ENCODE peak calls at places on chromosome 5, in eight cellular contexts. Q is anterior cingulate cortex; Z is lung; E is GM19239; H is stimulated activated CD4-positive, alpha-beta T cell treated with anti-CD3 and anti-CD28 coated beads, Interleukin-4, amount 100 ng/mL, for 24 hours; F is hypothalamus; Y is GM13976; T is cardiac muscle cell. K is an unnamed sample.

GRCh38 chr5:33166522-33166921 is 274.2 kb upstream of the TARS1 start:
- DNase-seq in Q (no peak), Z (no peak), E (no peak), H (no peak), F (no peak), Y (no peak), T (no peak), K (no peak)

GRCh38 chr5:133801955-133802751 is 166.3 kb downstream of the C5orf15 start:
- DNase-seq in Q (no peak), Z (no peak), E (no peak), H (no peak), F (no peak), Y (no peak), T (peak; percentile 47), K (no peak)

GRCh38 chr5:82334856-82335255 is 56.7 kb upstream of the RPS23 start:
- DNase-seq in Q (no peak), Z (no peak), E (no peak), H (no peak), F (no peak), Y (no peak), T (peak; percentile 93), K (no peak)

GRCh38 chr5:72224946-72225427 is 95.1 kb downstream of the MRPS27 start:
- DNase-seq in Q (no peak), Z (no peak), E (no peak), H (no peak), F (no peak), Y (no peak), T (peak; percentile 41), K (no peak)

GRCh38 chr5:127785098-127785927 is 82.1 kb downstream of the CCDC192 start:
- DNase-seq in Q (no peak), Z (no peak), E (no peak), H (peak; percentile 16), F (no peak), Y (no peak), T (peak; percentile 82), K (no peak)

GRCh38 chr5:127330116-127330515 is 39.5 kb downstream of the MEGF10 start:
- DNase-seq in Q (no peak), Z (no peak), E (no peak), H (no peak), F (no peak), Y (no peak), T (no peak), K (no peak)

GRCh38 chr5:96595300-96596090 is 66.7 kb upstream of the CAST start:
- DNase-seq in Q (no peak), Z (no peak), E (no peak), H (peak; percentile 22), F (no peak), Y (peak; percentile 27), T (peak; percentile 21), K (no peak)

GRCh38 chr5:31995714-31996113 is 178.4 kb downstream of the GOLPH3 start:
- DNase-seq in Q (no peak), Z (no peak), E (no peak), H (no peak), F (no peak), Y (no peak), T (no peak), K (no peak)

GRCh38 chr5:127988149-127988755 is 95.3 kb upstream of the SLC12A2 start:
- DNase-seq in Q (no peak), Z (no peak), E (no peak), H (no peak), F (no peak), Y (no peak), T (peak; percentile 92), K (no peak)

GRCh38 chr5:1431021-1431811 is 14.0 kb downstream of the SLC6A3 start:
- DNase-seq in Q (no peak), Z (no peak), E (no peak), H (no peak), F (no peak), Y (no peak), T (no peak), K (no peak)

GRCh38 chr5:167058481-167058880 is 1233.0 kb upstream of the WWC1 start:
- DNase-seq in Q (no peak), Z (no peak), E (no peak), H (no peak), F (no peak), Y (no peak), T (no peak), K (no peak)

GRCh38 chr5:137263319-137263718 is 235.8 kb downstream of the SPOCK1 start:
- DNase-seq in Q (no peak), Z (no peak), E (no peak), H (no peak), F (no peak), Y (no peak), T (no peak), K (no peak)

GRCh38 chr5:93062548-93062947 is 518.5 kb downstream of the NR2F1-AS1 start:
- DNase-seq in Q (no peak), Z (no peak), E (no peak), H (no peak), F (no peak), Y (no peak), T (peak; percentile 11), K (no peak)